ENCODE peak calls at places on chromosome 16, in seven cellular contexts. B is prostate gland, C is GM23338, X is suprapubic skin, D is upper lobe of left lung, Y is stomach, L is HepG2. Z is an unnamed sample.

GRCh38 chr16:85370881-85371651 is 242.1 kb upstream of the GSE1 start:
- DNase-seq in B (peak), C (no peak), X (no peak), D (peak), Y (peak), L (no peak), Z (no peak)

GRCh38 chr16:28317040-28317880 is 24.9 kb downstream of the SBK1 start:
- DNase-seq in B (peak), C (peak), X (no peak), D (peak), Y (peak), L (peak), Z (peak)

GRCh38 chr16:85462405-85463227 is 150.5 kb upstream of the GSE1 start:
- DNase-seq in B (no peak), C (peak), X (no peak), D (peak), Y (peak), L (no peak), Z (no peak)

GRCh38 chr16:15976929-15977637 is 27.7 kb downstream of the ABCC1 start:
- DNase-seq in B (no peak), C (no peak), X (peak), D (no peak), Y (no peak), L (no peak), Z (no peak)

GRCh38 chr16:66891797-66892196 is 11.5 kb downstream of the PDP2 start:
- DNase-seq in B (no peak), C (no peak), X (no peak), D (no peak), Y (no peak), L (no peak), Z (no peak)

GRCh38 chr16:80346160-80346632 is 194.6 kb upstream of the DYNLRB2 start:
- DNase-seq in B (no peak), C (no peak), X (no peak), D (no peak), Y (no peak), L (no peak), Z (no peak)

GRCh38 chr16:67548265-67549126 is 13.8 kb upstream of the CTCF start:
- DNase-seq in B (no peak), C (no peak), X (no peak), D (no peak), Y (no peak), L (no peak), Z (no peak)

GRCh38 chr16:85120006-85120340 is 7.7 kb upstream of the CIBAR2 start:
- DNase-seq in B (no peak), C (no peak), X (no peak), D (no peak), Y (no peak), L (no peak), Z (no peak)

DNA sequence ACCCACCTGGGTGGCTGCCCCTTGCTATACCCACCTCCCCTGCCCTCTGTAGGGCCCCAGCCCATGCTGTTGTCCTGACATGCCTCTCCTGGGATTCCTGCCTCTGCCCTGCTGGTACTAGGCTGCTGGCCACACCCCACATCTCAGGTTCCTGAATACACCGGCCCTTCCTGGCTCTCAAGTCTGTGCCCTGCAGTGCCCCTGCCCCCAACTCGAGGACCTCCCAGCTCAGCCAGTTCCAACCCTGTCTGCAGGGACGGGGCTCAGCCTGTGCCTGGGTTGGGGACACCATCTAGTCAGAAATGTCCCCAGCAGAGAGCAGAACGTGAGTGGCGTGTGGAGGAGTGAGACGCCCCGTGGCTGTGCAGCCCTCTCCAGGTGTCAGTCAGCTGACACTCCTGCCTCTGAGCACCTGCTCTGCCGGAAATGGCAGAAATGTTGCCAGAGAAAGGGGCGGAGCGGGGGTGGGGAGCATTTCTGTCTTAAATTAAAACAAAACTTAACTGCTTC is 28.7 kb downstream of the ACSF3 start:
- DNase-seq in B (peak), C (peak), X (no peak), D (peak), Y (peak), L (no peak), Z (peak)
- TF ChIP-seq POLR2AphosphoS5 in B (peak), C (no peak), X (no peak), D (no peak), Y (no peak), L (no peak), Z (no peak)

DNA sequence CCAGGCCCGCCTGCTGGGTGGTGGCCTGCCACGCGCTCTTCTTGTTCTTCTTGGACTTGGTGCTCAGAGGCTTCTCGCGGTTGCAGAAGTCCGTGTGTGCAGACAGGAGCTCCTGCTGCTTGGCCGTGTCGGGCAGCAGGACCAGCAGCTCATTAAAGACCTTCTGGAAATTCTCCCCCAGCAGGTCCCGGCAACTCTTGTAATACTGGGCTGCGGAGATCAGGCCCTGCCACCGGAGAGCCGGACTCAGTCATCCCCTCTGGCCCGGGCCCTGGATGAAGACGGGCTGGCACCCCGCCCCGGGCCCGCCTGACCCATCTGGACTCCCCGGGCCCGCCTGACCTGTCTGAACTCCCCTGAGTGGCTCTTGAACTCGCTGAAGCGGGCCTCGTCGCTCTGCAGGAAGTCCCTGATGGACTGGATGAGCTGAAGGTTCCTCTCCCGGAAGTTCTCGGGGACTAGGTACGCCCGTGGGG is 8.6 kb downstream of the SYNGR3 start:
- DNase-seq in B (no peak), C (no peak), X (no peak), D (peak), Y (no peak), L (no peak), Z (no peak)
- TF ChIP-seq POLR2AphosphoS5 in B (no peak), C (no peak), X (no peak), D (no peak), Y (no peak), L (no peak), Z (no peak)

GRCh38 chr16:70430667-70431536 is 8.0 kb downstream of the ST3GAL2 start:
- DNase-seq in B (no peak), C (peak), X (no peak), D (no peak), Y (no peak), L (peak), Z (no peak)
- TF ChIP-seq POLR2AphosphoS5 in B (no peak), C (no peak), X (no peak), D (no peak), Y (no peak), L (peak), Z (no peak)

DNA sequence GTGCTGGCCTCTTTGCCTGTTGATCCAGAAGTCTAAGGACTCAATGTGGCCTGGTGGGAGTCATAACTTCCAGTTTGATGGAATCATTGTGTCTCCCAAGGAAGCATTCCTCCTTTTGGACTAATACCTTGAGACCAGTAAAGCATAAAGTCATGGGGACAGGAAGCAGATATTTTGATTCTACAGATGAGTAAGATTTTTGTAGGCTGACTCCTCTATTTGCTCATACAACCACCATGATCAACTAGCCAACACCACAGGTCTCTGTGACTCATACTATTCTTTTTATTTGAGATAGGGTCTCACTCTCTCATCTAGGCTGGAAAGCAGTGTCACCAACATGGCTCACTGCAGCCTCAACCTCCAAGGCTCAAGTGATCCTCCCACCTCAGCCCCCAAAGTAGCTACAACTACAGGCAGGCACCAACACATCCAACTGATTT is 6.2 kb downstream of the MT2A start:
- DNase-seq in B (no peak), C (no peak), X (no peak), D (no peak), Y (no peak), L (peak), Z (no peak)
- TF ChIP-seq POLR2AphosphoS5 in B (no peak), C (no peak), X (no peak), D (no peak), Y (no peak), L (no peak), Z (no peak)

DNA sequence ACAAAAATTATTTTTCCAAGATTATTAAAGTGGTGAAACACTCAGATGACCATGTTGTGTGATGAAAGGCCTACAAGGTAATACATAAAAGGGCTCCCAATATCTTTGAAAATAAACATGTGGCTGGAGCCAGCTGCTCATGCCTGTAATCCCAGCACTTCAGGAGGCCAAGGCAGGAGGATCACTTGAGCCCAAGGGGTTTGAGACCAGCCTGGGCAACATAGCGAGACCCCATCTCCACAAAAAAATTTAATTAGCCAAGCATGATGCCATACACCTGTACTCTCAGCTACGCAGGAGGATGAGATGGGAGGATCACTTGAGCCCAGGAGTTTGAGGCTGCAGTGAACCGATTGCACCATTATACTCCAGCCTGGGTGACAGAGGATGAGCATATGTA is 26.8 kb downstream of the SIAH1 start:
- DNase-seq in B (no peak), C (no peak), X (no peak), D (no peak), Y (no peak), L (no peak), Z (no peak)
- TF ChIP-seq POLR2AphosphoS5 in B (no peak), C (no peak), X (no peak), D (no peak), Y (no peak), L (no peak), Z (peak)

GRCh38 chr16:47413041-47413440 is 47.8 kb downstream of the ITFG1 start:
- DNase-seq in B (no peak), C (no peak), X (no peak), D (no peak), Y (no peak), L (no peak), Z (no peak)

DNA sequence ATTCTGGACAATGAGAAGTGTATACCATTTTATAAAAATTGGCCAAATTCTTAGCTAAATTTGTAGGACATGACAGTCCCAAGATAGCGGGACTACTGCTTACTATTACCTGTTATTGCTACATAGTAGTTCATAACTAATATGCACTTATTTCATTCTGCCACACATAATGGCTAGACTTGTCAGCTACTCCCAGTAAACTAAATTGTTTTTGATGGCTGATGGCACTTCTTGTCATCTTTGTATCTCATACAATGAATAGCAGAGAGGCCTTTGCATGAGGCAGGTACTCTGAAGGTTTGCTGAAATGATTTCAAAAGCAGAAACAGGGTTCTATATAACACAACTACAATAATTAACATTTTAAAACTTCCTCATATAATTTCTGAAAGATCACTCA is 44.0 kb downstream of the ITFG1 start:
- DNase-seq in B (no peak), C (no peak), X (no peak), D (no peak), Y (no peak), L (no peak), Z (no peak)
- TF ChIP-seq POLR2AphosphoS5 in B (no peak), C (no peak), X (no peak), D (no peak), Y (no peak), L (no peak), Z (no peak)

DNA sequence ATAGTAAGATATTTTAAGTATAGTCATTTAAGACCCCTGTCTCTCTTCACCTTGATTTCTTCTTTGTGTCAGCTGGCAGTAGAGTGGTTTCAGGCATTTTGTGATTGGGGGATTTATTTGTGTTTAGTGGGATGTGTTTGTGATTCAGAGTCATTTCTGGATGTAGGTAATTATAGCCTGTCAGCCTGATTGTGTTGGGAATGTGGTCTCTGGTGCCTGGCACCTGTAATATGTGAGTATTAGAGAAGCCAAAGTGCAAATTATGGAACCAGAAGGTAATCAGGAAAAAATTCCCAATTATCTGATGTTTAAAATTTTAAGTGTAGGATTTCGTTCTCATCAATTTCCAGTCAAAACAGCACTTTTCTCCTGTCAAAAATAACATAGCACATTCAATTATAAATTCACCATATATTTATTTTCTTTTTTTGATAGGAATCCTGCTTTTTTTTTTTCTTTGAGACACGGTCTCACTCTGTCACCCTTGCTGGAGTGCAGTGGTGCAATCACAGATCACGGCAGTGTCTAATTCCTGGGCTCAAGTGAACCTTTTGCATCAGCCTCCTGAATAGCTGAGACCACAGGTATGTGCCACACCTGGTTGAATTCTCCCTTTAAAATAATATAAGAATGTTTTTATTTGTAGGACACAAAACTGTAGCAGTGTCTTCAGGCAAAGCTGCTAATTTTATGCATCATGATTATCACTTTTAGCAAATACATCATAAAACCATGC is 42.7 kb downstream of the ATF7IP2 start:
- DNase-seq in B (no peak), C (no peak), X (no peak), D (no peak), Y (no peak), L (no peak), Z (no peak)
- TF ChIP-seq POLR2AphosphoS5 in B (no peak), C (no peak), X (no peak), D (no peak), Y (no peak), L (no peak), Z (no peak)

GRCh38 chr16:3480901-3481695 is 14.2 kb downstream of the C16orf90 start:
- DNase-seq in B (no peak), C (peak), X (no peak), D (no peak), Y (no peak), L (peak), Z (no peak)
- TF ChIP-seq POLR2AphosphoS5 in B (no peak), C (no peak), X (no peak), D (no peak), Y (no peak), L (no peak), Z (no peak)

Z was measured in GM12892.